ENCODE peak calls at places on chromosome 4, in nine cellular contexts. R, J, O, H, D, U, B, N and V are unnamed samples.

GRCh38 chr4:30630431-30630830 is 89.7 kb upstream of the PCDH7 start:
- DNase-seq in H (no peak), D (no peak), O (no peak), J (no peak), N (no peak), R (no peak), B (no peak), U (no peak), V (no peak)

GRCh38 chr4:41418444-41418843 is 119.5 kb upstream of the LIMCH1 start:
- DNase-seq in D (no peak), H (peak; percentile 29), B (peak; percentile 21), N (peak; percentile 14), O (no peak), R (peak; percentile 18), U (no peak), J (no peak), V (peak; percentile 12)

GRCh38 chr4:126395661-126396060 is 1080.9 kb downstream of the FAT4 start:
- DNase-seq in N (peak; percentile 20), J (no peak), R (no peak), H (no peak), O (no peak), U (no peak), D (peak; percentile 84), B (no peak), V (no peak)

GRCh38 chr4:25702848-25703247 is 47.2 kb downstream of the SLC34A2 start:
- DNase-seq in O (no peak), B (no peak), H (no peak), R (no peak), J (no peak), N (peak; percentile 13), U (peak; percentile 68), D (no peak), V (peak; percentile 5)

GRCh38 chr4:150140774-150141400 is 62.6 kb downstream of the DCLK2 start:
- DNase-seq in J (no peak), D (peak; percentile 63), H (no peak), R (no peak), U (no peak), N (peak; percentile 78), O (no peak), B (no peak), V (no peak)

GRCh38 chr4:165464813-165465381 is 86.1 kb downstream of the CPE start:
- DNase-seq in H (no peak), U (no peak), O (no peak), D (peak; percentile 59), J (no peak), R (peak; percentile 37), N (peak; percentile 70), B (no peak), V (peak; percentile 16)

GRCh38 chr4:52266537-52267137 is 215.5 kb downstream of the SPATA18 start:
- DNase-seq in B (no peak), U (no peak), R (no peak), N (no peak), O (peak; percentile 71), D (no peak), J (no peak), H (no peak), V (no peak)

GRCh38 chr4:83389756-83390505 is 55.3 kb upstream of the HPSE start:
- DNase-seq in N (no peak), O (no peak), J (no peak), H (no peak), U (no peak), B (no peak), R (no peak), D (no peak), V (no peak)

GRCh38 chr4:3721627-3722026 is 44.6 kb upstream of the ADRA2C start:
- DNase-seq in U (no peak), J (no peak), H (no peak), D (no peak), O (no peak), B (no peak), R (no peak), N (no peak), V (no peak)
- TF ChIP-seq CTCF in U (no peak), J (no peak), H (no peak), D (no peak), O (no peak), B (no peak), R (no peak), N (no peak), V (no peak)

DNA sequence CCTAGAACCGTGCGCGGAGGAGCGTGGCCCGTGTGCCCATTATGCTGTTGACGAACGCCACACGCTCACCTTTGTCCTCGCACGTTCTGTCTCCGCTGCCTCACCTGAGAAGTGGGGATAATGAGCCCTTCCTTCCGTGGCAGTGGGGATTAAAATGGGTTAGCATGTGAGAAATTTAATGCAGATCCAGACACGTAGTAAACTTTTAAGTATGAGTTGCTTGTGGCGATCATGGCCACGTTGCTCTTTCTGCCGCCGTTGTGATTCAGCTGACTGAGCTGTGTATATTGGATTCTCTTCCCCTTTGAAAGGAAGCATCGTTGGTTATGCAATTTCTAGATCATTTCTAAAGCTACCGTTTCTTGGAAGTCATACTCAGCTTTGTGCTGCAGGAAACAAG is 16.5 kb downstream of the TBC1D14 start:
- DNase-seq in U (no peak), O (no peak), H (no peak), N (no peak), B (no peak), D (peak; percentile 19), R (no peak), J (no peak), V (no peak)
- TF ChIP-seq CTCF in U (no peak), O (no peak), H (no peak), N (no peak), B (no peak), D (no peak), R (no peak), J (no peak), V (no peak)

GRCh38 chr4:20251796-20252655 is at the start of gene SLIT2:
- DNase-seq in J (peak; percentile 80), R (peak; percentile 92), B (peak; percentile 89), N (peak; percentile 96), D (peak; percentile 80), U (peak; percentile 88), H (peak; percentile 78), O (peak; percentile 88), V (peak; percentile 70)

GRCh38 chr4:20248155-20248558 is 3.5 kb upstream of the SLIT2 start:
- DNase-seq in B (no peak), J (no peak), D (peak; percentile 60), O (no peak), N (peak; percentile 94), R (peak; percentile 69), H (no peak), U (no peak), V (peak; percentile 74)

GRCh38 chr4:20252656-20253271 is 1.1 kb downstream of the SLIT2 start:
- DNase-seq in B (peak; percentile 55), J (peak; percentile 48), O (peak; percentile 26), U (peak; percentile 67), D (peak; percentile 23), N (peak; percentile 79), R (peak; percentile 64), H (no peak), V (no peak)

GRCh38 chr4:20251061-20251795 is 477 bp upstream of the SLIT2 start:
- DNase-seq in U (no peak), J (no peak), O (no peak), D (no peak), B (no peak), H (no peak), N (no peak), R (no peak), V (no peak)

DNA sequence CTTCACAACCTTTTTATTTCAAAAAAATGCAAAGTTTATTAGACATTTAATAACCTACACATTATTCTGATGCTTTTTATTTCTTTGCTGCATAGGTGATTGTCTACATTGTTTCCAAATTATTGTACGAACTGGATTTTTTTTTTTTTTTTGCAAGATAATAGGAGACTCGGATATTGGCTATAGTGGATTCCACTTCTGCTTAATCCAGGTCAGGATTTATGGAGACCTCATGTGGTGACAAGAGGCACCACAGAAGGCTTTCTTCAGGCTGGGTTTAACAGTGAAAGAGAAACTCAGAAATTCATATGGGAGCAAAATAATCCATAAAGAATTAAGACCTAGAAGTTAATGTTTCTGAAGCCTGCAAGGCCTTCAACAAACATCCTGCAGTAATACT is 2.4 kb upstream of the SLIT2 start:
- DNase-seq in H (no peak), O (no peak), J (no peak), R (peak; percentile 25), D (peak; percentile 48), N (peak; percentile 85), U (no peak), B (no peak), V (no peak)
- TF ChIP-seq CTCF in H (no peak), O (no peak), J (peak; percentile 30), R (peak; percentile 33), D (peak; percentile 61), N (peak; percentile 68), U (peak; percentile 10), B (peak; percentile 40), V (peak; percentile 73)

GRCh38 chr4:88814043-88814617 is 116.5 kb upstream of the NAP1L5 start:
- DNase-seq in H (no peak), U (no peak), R (no peak), J (no peak), D (no peak), B (no peak), N (no peak), O (no peak), V (no peak)
- TF ChIP-seq CTCF in H (no peak), U (no peak), R (peak; percentile 20), J (no peak), D (peak; percentile 27), B (no peak), N (no peak), O (no peak), V (no peak)

GRCh38 chr4:177070533-177070932 is 239.1 kb upstream of the NEIL3 start:
- DNase-seq in D (no peak), U (no peak), N (peak; percentile 34), O (no peak), J (no peak), H (no peak), B (no peak), R (no peak), V (no peak)

GRCh38 chr4:177064116-177064515 is 245.6 kb upstream of the NEIL3 start:
- DNase-seq in J (no peak), U (no peak), O (no peak), N (no peak), R (no peak), D (no peak), B (no peak), H (no peak), V (no peak)

GRCh38 chr4:177066746-177067145 is 242.9 kb upstream of the NEIL3 start:
- DNase-seq in H (no peak), B (no peak), J (no peak), N (no peak), R (no peak), D (no peak), O (no peak), U (no peak), V (no peak)

DNA sequence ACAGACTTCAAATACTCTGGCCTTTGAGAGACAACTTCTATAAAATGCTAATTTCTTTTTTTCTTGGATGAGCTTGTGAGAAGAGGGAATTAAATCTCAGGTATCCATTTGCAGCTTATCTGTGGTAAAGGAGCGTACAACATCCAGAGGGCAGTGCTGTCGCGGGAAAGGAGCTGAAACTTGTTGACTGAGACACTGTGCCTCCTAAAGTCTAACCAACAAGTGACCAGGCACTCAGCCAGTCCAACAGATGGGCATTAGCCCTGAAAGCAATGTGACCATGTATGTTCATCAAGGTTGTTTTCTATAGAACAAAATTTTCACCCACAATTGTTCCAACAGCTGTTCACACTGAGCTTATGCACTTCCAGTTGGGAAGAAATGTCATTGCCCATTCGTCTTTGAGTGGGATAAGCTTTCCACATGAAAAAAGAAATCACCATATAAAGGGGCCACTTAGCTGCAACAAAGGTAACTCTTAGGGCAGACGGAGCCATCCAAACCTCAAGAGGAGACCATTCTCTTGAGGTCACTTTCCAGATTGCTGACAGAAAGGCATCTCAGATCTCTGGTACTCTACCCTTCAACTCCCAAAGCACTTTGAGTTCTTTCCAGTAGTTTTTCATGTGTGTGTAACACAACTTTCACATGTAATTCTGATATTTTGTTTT is 244.8 kb upstream of the NEIL3 start:
- DNase-seq in N (no peak), D (no peak), R (no peak), O (no peak), B (no peak), H (no peak), J (no peak), U (no peak), V (no peak)
- TF ChIP-seq CTCF in N (no peak), D (no peak), R (peak; percentile 10), O (no peak), B (no peak), H (no peak), J (no peak), U (no peak), V (no peak)